ENCODE peak calls at places on chromosomes 2 and 18, in ten cellular contexts. One of them, this sample, is unnamed.

GRCh38 chr2:237674731-237675276 is 47.4 kb downstream of the LRRFIP1 start:
- DNase-seq in choroid plexus epithelial cell: peak
- DNase-seq in dorsolateral prefrontal cortex: peak
- DNase-seq in AG09309: no peak
- DNase-seq in lung: peak
- DNase-seq in effector memory CD4-positive, alpha-beta T cell: peak
- DNase-seq in cardiac muscle cell: peak
- DNase-seq in tibial artery: peak
- DNase-seq in A549: no peak
- DNase-seq in astrocyte of the cerebellum: peak
- DNase-seq in this sample: peak

GRCh38 chr2:119465687-119466086 is 34.0 kb downstream of the TMEM37 start:
- DNase-seq in AG09309: no peak
- DNase-seq in lung: no peak
- DNase-seq in effector memory CD4-positive, alpha-beta T cell: no peak
- DNase-seq in dorsolateral prefrontal cortex: no peak
- DNase-seq in choroid plexus epithelial cell: no peak
- DNase-seq in A549: no peak
- DNase-seq in tibial artery: no peak
- DNase-seq in cardiac muscle cell: no peak
- DNase-seq in astrocyte of the cerebellum: no peak
- DNase-seq in this sample: no peak

GRCh38 chr2:148209598-148209997 is 188.7 kb downstream of the MBD5 start:
- DNase-seq in choroid plexus epithelial cell: peak
- DNase-seq in tibial artery: no peak
- DNase-seq in astrocyte of the cerebellum: no peak
- DNase-seq in effector memory CD4-positive, alpha-beta T cell: no peak
- DNase-seq in cardiac muscle cell: peak
- DNase-seq in AG09309: no peak
- DNase-seq in lung: no peak
- DNase-seq in dorsolateral prefrontal cortex: no peak
- DNase-seq in A549: peak
- DNase-seq in this sample: no peak

GRCh38 chr2:25885933-25886332 is 7.6 kb upstream of the ASXL2 start:
- DNase-seq in tibial artery: no peak
- DNase-seq in lung: no peak
- DNase-seq in AG09309: peak
- DNase-seq in choroid plexus epithelial cell: peak
- DNase-seq in effector memory CD4-positive, alpha-beta T cell: no peak
- DNase-seq in A549: peak
- DNase-seq in astrocyte of the cerebellum: peak
- DNase-seq in cardiac muscle cell: no peak
- DNase-seq in dorsolateral prefrontal cortex: no peak
- DNase-seq in this sample: peak

GRCh38 chr18:72375628-72376027 is 168.5 kb downstream of the CBLN2 start:
- DNase-seq in astrocyte of the cerebellum: peak
- DNase-seq in AG09309: peak
- DNase-seq in choroid plexus epithelial cell: peak
- DNase-seq in tibial artery: no peak
- DNase-seq in cardiac muscle cell: no peak
- DNase-seq in A549: no peak
- DNase-seq in effector memory CD4-positive, alpha-beta T cell: no peak
- DNase-seq in dorsolateral prefrontal cortex: no peak
- DNase-seq in lung: no peak
- DNase-seq in this sample: peak

GRCh38 chr18:62334110-62334509 is 9.0 kb downstream of the TNFRSF11A start:
- DNase-seq in effector memory CD4-positive, alpha-beta T cell: no peak
- DNase-seq in dorsolateral prefrontal cortex: no peak
- DNase-seq in choroid plexus epithelial cell: no peak
- DNase-seq in cardiac muscle cell: peak
- DNase-seq in astrocyte of the cerebellum: no peak
- DNase-seq in AG09309: no peak
- DNase-seq in lung: no peak
- DNase-seq in tibial artery: no peak
- DNase-seq in A549: peak
- DNase-seq in this sample: no peak

GRCh38 chr2:191195021-191195420 is 44.2 kb upstream of the STAT4 start:
- DNase-seq in cardiac muscle cell: no peak
- DNase-seq in choroid plexus epithelial cell: peak
- DNase-seq in A549: no peak
- DNase-seq in effector memory CD4-positive, alpha-beta T cell: no peak
- DNase-seq in astrocyte of the cerebellum: no peak
- DNase-seq in AG09309: no peak
- DNase-seq in lung: no peak
- DNase-seq in tibial artery: no peak
- DNase-seq in dorsolateral prefrontal cortex: no peak
- DNase-seq in this sample: no peak

GRCh38 chr18:13454363-13455150 is 236.0 kb downstream of the LDLRAD4 start:
- DNase-seq in dorsolateral prefrontal cortex: no peak
- DNase-seq in AG09309: no peak
- DNase-seq in A549: no peak
- DNase-seq in effector memory CD4-positive, alpha-beta T cell: no peak
- DNase-seq in tibial artery: no peak
- DNase-seq in cardiac muscle cell: no peak
- DNase-seq in choroid plexus epithelial cell: no peak
- DNase-seq in astrocyte of the cerebellum: no peak
- DNase-seq in lung: no peak
- DNase-seq in this sample: no peak

GRCh38 chr2:9207641-9208301 is 1.2 kb downstream of the ASAP2 start:
- DNase-seq in A549: peak
- DNase-seq in cardiac muscle cell: no peak
- DNase-seq in lung: peak
- DNase-seq in dorsolateral prefrontal cortex: no peak
- DNase-seq in choroid plexus epithelial cell: peak
- DNase-seq in AG09309: no peak
- DNase-seq in effector memory CD4-positive, alpha-beta T cell: no peak
- DNase-seq in tibial artery: no peak
- DNase-seq in astrocyte of the cerebellum: no peak
- DNase-seq in this sample: peak

GRCh38 chr2:170115501-170116229 is 62.3 kb upstream of the MYO3B start:
- DNase-seq in effector memory CD4-positive, alpha-beta T cell: no peak
- DNase-seq in dorsolateral prefrontal cortex: no peak
- DNase-seq in choroid plexus epithelial cell: no peak
- DNase-seq in A549: no peak
- DNase-seq in lung: no peak
- DNase-seq in AG09309: no peak
- DNase-seq in tibial artery: no peak
- DNase-seq in astrocyte of the cerebellum: no peak
- DNase-seq in cardiac muscle cell: no peak
- DNase-seq in this sample: no peak

GRCh38 chr2:96945011-96945410 is 41.4 kb downstream of the FAM178B start:
- DNase-seq in A549: no peak
- DNase-seq in dorsolateral prefrontal cortex: no peak
- DNase-seq in astrocyte of the cerebellum: no peak
- DNase-seq in cardiac muscle cell: no peak
- DNase-seq in effector memory CD4-positive, alpha-beta T cell: no peak
- DNase-seq in lung: no peak
- DNase-seq in choroid plexus epithelial cell: no peak
- DNase-seq in tibial artery: no peak
- DNase-seq in AG09309: no peak
- DNase-seq in this sample: no peak

GRCh38 chr18:32200766-32201165 is 10.9 kb downstream of the MEP1B start:
- DNase-seq in A549: no peak
- DNase-seq in tibial artery: no peak
- DNase-seq in cardiac muscle cell: peak
- DNase-seq in choroid plexus epithelial cell: no peak
- DNase-seq in dorsolateral prefrontal cortex: no peak
- DNase-seq in AG09309: no peak
- DNase-seq in astrocyte of the cerebellum: no peak
- DNase-seq in effector memory CD4-positive, alpha-beta T cell: no peak
- DNase-seq in lung: no peak
- DNase-seq in this sample: peak

GRCh38 chr2:30866974-30867373 is 59.7 kb upstream of the CAPN13 start:
- DNase-seq in tibial artery: no peak
- DNase-seq in dorsolateral prefrontal cortex: no peak
- DNase-seq in astrocyte of the cerebellum: no peak
- DNase-seq in cardiac muscle cell: no peak
- DNase-seq in effector memory CD4-positive, alpha-beta T cell: no peak
- DNase-seq in lung: no peak
- DNase-seq in choroid plexus epithelial cell: no peak
- DNase-seq in A549: no peak
- DNase-seq in AG09309: no peak
- DNase-seq in this sample: no peak

DNA sequence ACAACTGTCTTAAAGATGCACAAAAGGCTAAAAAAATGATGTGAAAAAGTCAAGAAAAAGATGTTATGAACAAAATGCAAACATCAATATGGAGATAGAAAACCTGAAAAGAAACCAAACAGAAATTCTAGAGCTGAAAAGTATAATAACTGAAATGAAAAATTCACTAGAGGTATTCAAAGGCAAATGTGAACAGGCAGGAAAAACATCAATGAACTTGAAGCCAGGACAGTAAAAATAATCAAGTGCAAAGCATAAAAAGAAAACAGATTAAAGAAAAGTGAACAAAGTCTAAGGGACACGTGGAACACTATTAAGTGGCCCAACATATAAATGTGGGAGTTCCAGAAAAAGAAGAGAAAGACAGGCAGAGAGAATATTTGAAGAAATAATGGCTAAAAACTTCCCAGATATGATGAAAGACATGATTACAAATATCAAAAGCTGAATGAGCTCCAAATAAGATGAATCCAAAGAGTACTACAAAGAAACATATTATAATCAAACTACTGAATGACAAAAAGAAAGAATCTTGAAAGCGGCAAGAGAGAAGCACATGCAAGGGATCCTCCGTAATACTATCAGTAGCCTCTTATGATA is 57.5 kb downstream of the KANSL1L start:
- DNase-seq in tibial artery: no peak
- DNase-seq in astrocyte of the cerebellum: no peak
- DNase-seq in dorsolateral prefrontal cortex: no peak
- DNase-seq in lung: no peak
- DNase-seq in effector memory CD4-positive, alpha-beta T cell: no peak
- DNase-seq in choroid plexus epithelial cell: no peak
- DNase-seq in A549: no peak
- DNase-seq in cardiac muscle cell: no peak
- DNase-seq in AG09309: no peak
- DNase-seq in this sample: no peak
- H3K4me3 ChIP-seq in tibial artery: no peak
- H3K4me3 ChIP-seq in astrocyte of the cerebellum: no peak
- H3K4me3 ChIP-seq in dorsolateral prefrontal cortex: no peak
- H3K4me3 ChIP-seq in lung: no peak
- H3K4me3 ChIP-seq in effector memory CD4-positive, alpha-beta T cell: no peak
- H3K4me3 ChIP-seq in choroid plexus epithelial cell: no peak
- H3K4me3 ChIP-seq in A549: no peak
- H3K4me3 ChIP-seq in cardiac muscle cell: no peak
- H3K4me3 ChIP-seq in AG09309: no peak
- H3K4me3 ChIP-seq in this sample: no peak

DNA sequence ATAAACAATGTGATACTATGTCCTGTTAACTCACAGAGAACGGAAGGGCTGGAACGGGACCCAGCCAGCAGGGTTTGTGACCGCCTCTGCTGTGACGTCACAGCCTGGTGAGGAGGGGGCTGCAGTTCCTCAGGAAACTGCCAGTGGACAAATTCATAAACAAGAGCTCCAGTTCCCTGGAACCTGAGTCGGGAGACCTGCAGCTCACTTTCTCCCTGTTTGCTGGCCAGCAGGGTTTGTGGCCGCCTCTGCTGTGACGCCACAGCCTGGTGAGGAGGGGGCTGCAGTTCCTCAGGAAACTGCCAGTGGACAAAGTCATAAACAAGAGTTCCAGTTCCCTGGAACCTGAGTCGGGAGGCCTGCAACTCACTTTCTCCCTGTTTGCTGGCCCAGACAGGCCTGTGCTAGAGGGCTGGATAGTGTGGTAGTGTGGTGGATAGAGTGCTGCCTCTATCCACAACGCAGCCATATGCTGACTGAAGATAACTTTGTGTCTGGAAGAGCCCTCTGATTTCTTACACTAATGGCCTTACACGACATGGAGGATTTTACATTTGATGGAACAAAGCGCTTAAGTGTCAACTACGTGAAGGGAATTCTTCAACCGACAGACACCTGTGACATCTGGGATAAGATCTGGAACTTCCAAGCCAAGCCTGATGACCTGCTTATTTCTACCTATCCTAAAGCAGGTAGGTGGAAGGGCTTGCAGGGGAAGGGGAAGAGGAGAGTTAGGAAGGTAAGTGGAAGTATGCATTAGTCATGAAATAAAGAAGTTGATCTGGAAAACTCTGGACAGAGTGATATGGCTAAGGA is at the start of gene SULT1C4:
- DNase-seq in AG09309: no peak
- DNase-seq in cardiac muscle cell: peak
- DNase-seq in dorsolateral prefrontal cortex: peak
- DNase-seq in tibial artery: peak
- DNase-seq in effector memory CD4-positive, alpha-beta T cell: no peak
- DNase-seq in A549: no peak
- DNase-seq in choroid plexus epithelial cell: peak
- DNase-seq in lung: peak
- DNase-seq in astrocyte of the cerebellum: no peak
- DNase-seq in this sample: no peak
- H3K4me3 ChIP-seq in AG09309: no peak
- H3K4me3 ChIP-seq in cardiac muscle cell: peak
- H3K4me3 ChIP-seq in dorsolateral prefrontal cortex: peak
- H3K4me3 ChIP-seq in tibial artery: peak
- H3K4me3 ChIP-seq in effector memory CD4-positive, alpha-beta T cell: no peak
- H3K4me3 ChIP-seq in A549: no peak
- H3K4me3 ChIP-seq in choroid plexus epithelial cell: peak
- H3K4me3 ChIP-seq in lung: peak
- H3K4me3 ChIP-seq in astrocyte of the cerebellum: peak
- H3K4me3 ChIP-seq in this sample: no peak

GRCh38 chr2:161425966-161426365 is 9.9 kb downstream of the TBR1 start:
- DNase-seq in cardiac muscle cell: no peak
- DNase-seq in choroid plexus epithelial cell: no peak
- DNase-seq in lung: no peak
- DNase-seq in dorsolateral prefrontal cortex: no peak
- DNase-seq in astrocyte of the cerebellum: no peak
- DNase-seq in A549: no peak
- DNase-seq in AG09309: no peak
- DNase-seq in effector memory CD4-positive, alpha-beta T cell: no peak
- DNase-seq in tibial artery: no peak
- DNase-seq in this sample: no peak
- H3K4me3 ChIP-seq in cardiac muscle cell: no peak
- H3K4me3 ChIP-seq in choroid plexus epithelial cell: no peak
- H3K4me3 ChIP-seq in lung: no peak
- H3K4me3 ChIP-seq in dorsolateral prefrontal cortex: peak
- H3K4me3 ChIP-seq in astrocyte of the cerebellum: no peak
- H3K4me3 ChIP-seq in A549: no peak
- H3K4me3 ChIP-seq in AG09309: no peak
- H3K4me3 ChIP-seq in effector memory CD4-positive, alpha-beta T cell: no peak
- H3K4me3 ChIP-seq in tibial artery: no peak
- H3K4me3 ChIP-seq in this sample: no peak

DNA sequence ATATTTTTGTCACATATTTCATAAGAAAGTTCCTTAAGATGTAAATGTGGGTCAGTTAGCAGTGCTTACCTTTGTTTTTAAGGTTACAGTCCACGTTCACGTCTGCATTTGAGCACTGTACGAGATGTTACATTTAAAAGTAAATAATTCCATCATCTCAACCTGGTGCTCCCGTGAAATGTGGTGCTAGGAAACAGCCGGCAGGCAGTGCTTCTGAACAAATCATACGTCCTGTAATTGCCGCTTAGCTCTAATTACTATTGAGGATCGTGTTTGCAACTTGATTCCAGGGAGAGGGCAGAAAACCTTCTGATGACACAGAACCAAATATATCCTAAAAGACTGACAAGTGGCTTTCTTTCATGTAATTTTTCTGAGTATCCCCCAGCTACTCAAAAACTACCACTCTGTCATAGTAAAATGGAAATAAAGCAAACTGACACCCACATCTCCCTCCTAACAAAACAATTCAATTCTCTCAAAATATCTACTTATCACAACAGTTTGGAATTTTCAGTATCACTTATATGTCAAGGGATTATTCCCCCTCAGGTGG is 297.8 kb upstream of the SESTD1 start:
- DNase-seq in tibial artery: no peak
- DNase-seq in lung: no peak
- DNase-seq in effector memory CD4-positive, alpha-beta T cell: no peak
- DNase-seq in dorsolateral prefrontal cortex: no peak
- DNase-seq in cardiac muscle cell: no peak
- DNase-seq in astrocyte of the cerebellum: no peak
- DNase-seq in A549: no peak
- DNase-seq in AG09309: no peak
- DNase-seq in choroid plexus epithelial cell: peak
- DNase-seq in this sample: no peak
- H3K4me3 ChIP-seq in tibial artery: no peak
- H3K4me3 ChIP-seq in lung: no peak
- H3K4me3 ChIP-seq in effector memory CD4-positive, alpha-beta T cell: no peak
- H3K4me3 ChIP-seq in dorsolateral prefrontal cortex: no peak
- H3K4me3 ChIP-seq in cardiac muscle cell: no peak
- H3K4me3 ChIP-seq in astrocyte of the cerebellum: no peak
- H3K4me3 ChIP-seq in A549: no peak
- H3K4me3 ChIP-seq in AG09309: no peak
- H3K4me3 ChIP-seq in choroid plexus epithelial cell: no peak
- H3K4me3 ChIP-seq in this sample: no peak

This sample was measured in adipocyte.